ENCODE peak calls at places on chromosomes 7 and 10, in six cellular contexts. C, R, G, A, X and I are unnamed samples.
A peak's percentile ranks its signal among the peaks of the same experiment; 100 is the strongest.

GRCh38 chr10:72927485-72927884 is 27.1 kb downstream of the PLA2G12B start:
- DNase-seq in G (no peak), R (no peak), C (no peak), X (no peak), A (no peak), I (no peak)

GRCh38 chr10:86878973-86879781 is 78.2 kb downstream of the MMRN2 start:
- DNase-seq in G (no peak), C (no peak), A (no peak), R (no peak), X (no peak), I (no peak)

GRCh38 chr10:15585303-15585715 is 134.4 kb downstream of the ITGA8 start:
- DNase-seq in C (peak; percentile 24), G (peak; percentile 85), A (peak; percentile 45), R (no peak), X (no peak), I (no peak)

GRCh38 chr7:92397542-92397941 is 49.7 kb upstream of the GATAD1 start:
- DNase-seq in C (no peak), G (no peak), X (no peak), R (no peak), A (no peak), I (no peak)

GRCh38 chr10:132678436-132679216 is 107.3 kb downstream of the NKX6-2 start:
- DNase-seq in A (no peak), X (no peak), C (no peak), G (peak; percentile 69), R (no peak), I (no peak)

GRCh38 chr10:122310311-122311050 is 39.4 kb downstream of the BTBD16 start:
- DNase-seq in R (no peak), X (no peak), C (no peak), A (peak; percentile 73), G (no peak), I (no peak)

GRCh38 chr10:23197416-23197861 is 5.3 kb downstream of the PTF1A start:
- DNase-seq in X (no peak), R (no peak), A (no peak), C (no peak), G (no peak), I (no peak)

GRCh38 chr7:144391823-144392255 is 11.7 kb downstream of the NOBOX start:
- DNase-seq in A (peak; percentile 52), R (no peak), X (no peak), C (peak; percentile 29), G (no peak), I (peak; percentile 4)

GRCh38 chr10:129621694-129622093 is 154.7 kb downstream of the MGMT start:
- DNase-seq in A (no peak), R (no peak), X (no peak), C (no peak), G (no peak), I (no peak)

GRCh38 chr10:94005050-94005449 is 11.3 kb downstream of the PLCE1 start:
- DNase-seq in R (no peak), C (no peak), X (no peak), G (no peak), A (no peak), I (no peak)

GRCh38 chr7:11613292-11613930 is 218.6 kb downstream of the THSD7A start:
- DNase-seq in G (no peak), C (no peak), A (no peak), R (no peak), X (no peak), I (no peak)

GRCh38 chr7:92025260-92025659 is 84.6 kb downstream of the AKAP9 start:
- DNase-seq in R (no peak), C (no peak), X (no peak), G (no peak), A (no peak), I (no peak)